ENCODE peak calls at places on chromosome 9, in six cellular contexts. H, S, V, X, J and Z are unnamed samples.

GRCh38 chr9:92064711-92065110 is 50.5 kb downstream of the SPTLC1 start:
- DNase-seq in H (no peak), S (peak; percentile 73), V (peak; percentile 25), X (no peak), J (no peak), Z (no peak)

GRCh38 chr9:18905883-18906649 is 126.9 kb downstream of the SAXO1 start:
- DNase-seq in H (no peak), S (peak; percentile 10), V (no peak), X (no peak), J (no peak), Z (no peak)

GRCh38 chr9:98881356-98881755 is 62.4 kb upstream of the COL15A1 start:
- DNase-seq in H (no peak), S (no peak), V (no peak), X (no peak), J (no peak), Z (no peak)

GRCh38 chr9:121734465-121734864 is 83.0 kb downstream of the DAB2IP start:
- DNase-seq in H (no peak), S (peak; percentile 63), V (no peak), X (no peak), J (no peak), Z (no peak)

GRCh38 chr9:520315-520714 is 305.6 kb downstream of the DOCK8 start:
- DNase-seq in H (no peak), S (no peak), V (no peak), X (no peak), J (no peak), Z (no peak)

GRCh38 chr9:137069508-137070071 is 767 bp downstream of the SAPCD2 start:
- DNase-seq in H (no peak), S (no peak), V (no peak), X (no peak), J (no peak), Z (no peak)

GRCh38 chr9:122053546-122053945 is 39.6 kb downstream of the TTLL11 start:
- DNase-seq in H (no peak), S (no peak), V (no peak), X (no peak), J (no peak), Z (no peak)

GRCh38 chr9:121885345-121885901 is 207.7 kb downstream of the TTLL11 start:
- DNase-seq in H (no peak), S (peak; percentile 86), V (peak; percentile 78), X (no peak), J (no peak), Z (no peak)

GRCh38 chr9:72932669-72933068 is 20.2 kb downstream of the ALDH1A1 start:
- DNase-seq in H (no peak), S (no peak), V (peak; percentile 44), X (no peak), J (no peak), Z (no peak)

DNA sequence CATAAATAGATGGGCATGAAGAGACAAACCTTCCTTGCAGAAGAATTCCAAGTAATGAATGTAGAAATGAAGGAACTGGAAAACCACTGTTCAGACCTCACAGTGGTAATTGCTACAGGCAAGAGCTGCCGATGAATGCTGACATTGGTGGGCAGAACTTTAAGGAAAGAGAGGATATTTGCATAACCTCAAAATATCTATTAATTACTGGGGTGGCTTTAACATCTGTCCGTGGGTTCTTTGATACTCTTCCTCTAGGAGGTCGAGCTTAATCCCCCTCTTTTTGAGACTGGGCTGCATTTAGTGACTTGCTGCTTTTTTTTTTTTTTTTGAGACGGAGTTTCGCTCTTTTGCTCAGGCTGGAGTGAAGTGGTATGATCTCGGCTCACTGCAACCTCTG is 34.7 kb downstream of the LAMC3 start:
- DNase-seq in H (no peak), S (no peak), V (no peak), X (no peak), J (no peak), Z (no peak)
- H2BK120ac ChIP-seq in H (no peak overlapping the region), S (no peak overlapping the region), V (no peak overlapping the region), X (no peak overlapping the region), J (no peak overlapping the region), Z (no peak overlapping the region)

DNA sequence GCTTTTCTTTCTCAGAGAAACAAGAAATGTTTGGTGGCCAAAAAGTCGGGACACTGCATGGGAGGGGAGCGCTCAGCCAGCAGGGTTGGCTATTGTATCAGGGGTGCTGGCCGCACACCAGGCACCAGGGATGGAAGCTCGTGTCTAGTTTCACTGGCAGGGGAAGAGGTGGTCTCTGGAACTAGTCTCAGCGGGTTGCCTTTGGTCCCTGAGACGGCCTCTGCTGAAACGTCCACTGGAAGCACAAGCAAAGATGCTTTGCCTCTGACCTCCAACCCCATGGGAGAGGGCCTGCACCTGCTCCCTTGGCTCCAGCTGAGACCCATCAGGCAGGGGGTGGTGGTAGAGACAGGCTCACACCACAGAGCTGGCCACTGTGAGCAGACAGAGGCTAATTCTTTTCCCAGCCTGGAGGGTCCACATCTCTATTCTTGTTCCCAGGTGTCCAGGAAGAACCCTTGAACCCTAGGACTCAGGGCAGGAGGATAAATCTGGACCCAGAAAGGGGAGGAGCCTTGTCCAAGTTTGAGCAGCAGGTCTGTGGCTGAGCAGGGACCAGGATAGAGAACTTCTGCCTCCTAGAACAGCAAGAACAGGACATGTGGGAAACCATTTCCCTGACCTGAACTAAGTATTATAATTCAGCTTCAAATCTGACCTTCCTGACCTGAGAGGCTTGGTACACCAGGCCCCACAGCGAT is 102.6 kb downstream of the RGS3 start:
- DNase-seq in H (no peak), S (no peak), V (no peak), X (no peak), J (no peak), Z (no peak)
- H2BK15ac ChIP-seq in H (no peak overlapping the region), S (peak overlapping the region; percentile 86), V (no peak overlapping the region), X (peak overlapping the region; percentile 75), J (no peak overlapping the region), Z (no peak overlapping the region)

DNA sequence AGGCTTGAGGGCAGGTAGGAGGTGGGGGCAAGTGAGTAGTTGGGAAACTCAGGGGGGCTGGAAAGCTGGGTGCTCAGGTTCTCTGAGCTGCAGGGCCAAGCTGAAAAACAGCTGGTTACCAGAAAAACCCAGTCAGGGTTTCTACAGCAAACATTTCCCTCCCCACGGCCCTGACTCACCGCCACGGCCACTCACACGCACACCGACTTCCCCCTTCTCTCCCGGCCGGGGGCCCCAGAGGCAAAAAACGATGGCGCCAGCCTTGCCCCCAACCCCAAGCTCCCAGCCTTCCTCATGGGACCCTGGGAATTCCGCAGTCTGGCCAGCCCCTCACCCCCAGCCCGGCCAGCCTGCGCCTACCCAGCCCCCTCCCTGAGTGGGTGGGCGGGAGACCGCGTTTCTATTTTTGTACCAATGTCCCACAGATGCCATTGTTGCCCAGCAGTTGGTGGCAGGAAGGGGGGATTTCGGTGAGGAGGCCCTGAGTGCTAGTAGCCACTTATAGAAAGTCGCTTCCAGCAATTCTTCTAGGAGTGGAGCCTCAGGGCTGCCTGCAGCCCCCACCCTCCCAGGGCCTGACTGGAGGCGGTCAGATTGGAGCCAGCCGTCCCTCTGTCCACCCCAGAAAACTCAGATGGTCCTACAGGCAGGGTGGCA is 18.4 kb downstream of the ENG start:
- DNase-seq in H (no peak), S (peak; percentile 81), V (peak; percentile 95), X (no peak), J (no peak), Z (no peak)
- H2BK120ac ChIP-seq in H (no peak overlapping the region), S (peak overlapping the region; percentile 96), V (peak overlapping the region; percentile 99), X (no peak overlapping the region), J (no peak overlapping the region), Z (no peak overlapping the region)

GRCh38 chr9:111904889-111905288 is 8.3 kb downstream of the UGCG start:
- DNase-seq in H (no peak), S (no peak), V (no peak), X (no peak), J (no peak), Z (no peak)
- H2BK15ac ChIP-seq in H (no peak overlapping the region), S (no peak overlapping the region), V (no peak overlapping the region), X (no peak overlapping the region), J (no peak overlapping the region), Z (no peak overlapping the region)

DNA sequence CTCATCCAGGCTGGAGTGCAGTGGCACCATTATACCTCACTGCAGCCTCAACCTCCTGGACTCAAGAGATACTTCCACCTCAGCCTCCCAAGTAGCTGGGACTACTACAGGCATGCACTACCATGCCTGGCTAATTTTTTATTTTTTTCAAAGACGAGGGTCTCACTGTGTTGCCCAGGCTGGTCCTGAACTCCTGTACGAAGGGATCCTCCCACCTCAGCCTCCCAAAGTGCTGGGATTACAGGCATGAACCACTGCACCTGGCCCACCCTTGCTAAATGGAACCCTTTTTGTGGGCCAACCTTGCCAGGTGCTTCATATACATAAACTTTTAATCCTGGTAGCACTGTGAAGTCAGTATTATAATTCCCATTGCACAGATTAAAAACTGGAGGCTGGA is 1.0 kb downstream of the GRHPR start:
- DNase-seq in H (no peak), S (no peak), V (no peak), X (no peak), J (no peak), Z (no peak)
- H2BK120ac ChIP-seq in H (no peak overlapping the region), S (no peak overlapping the region), V (no peak overlapping the region), X (no peak overlapping the region), J (no peak overlapping the region), Z (no peak overlapping the region)

GRCh38 chr9:14616188-14616982 is 76.8 kb downstream of the ZDHHC21 start:
- DNase-seq in H (no peak), S (peak; percentile 73), V (peak; percentile 66), X (no peak), J (peak; percentile 4), Z (peak; percentile 59)
- H2BK15ac ChIP-seq in H (no peak overlapping the region), S (no peak overlapping the region), V (no peak overlapping the region), X (no peak overlapping the region), J (no peak overlapping the region), Z (no peak overlapping the region)

DNA sequence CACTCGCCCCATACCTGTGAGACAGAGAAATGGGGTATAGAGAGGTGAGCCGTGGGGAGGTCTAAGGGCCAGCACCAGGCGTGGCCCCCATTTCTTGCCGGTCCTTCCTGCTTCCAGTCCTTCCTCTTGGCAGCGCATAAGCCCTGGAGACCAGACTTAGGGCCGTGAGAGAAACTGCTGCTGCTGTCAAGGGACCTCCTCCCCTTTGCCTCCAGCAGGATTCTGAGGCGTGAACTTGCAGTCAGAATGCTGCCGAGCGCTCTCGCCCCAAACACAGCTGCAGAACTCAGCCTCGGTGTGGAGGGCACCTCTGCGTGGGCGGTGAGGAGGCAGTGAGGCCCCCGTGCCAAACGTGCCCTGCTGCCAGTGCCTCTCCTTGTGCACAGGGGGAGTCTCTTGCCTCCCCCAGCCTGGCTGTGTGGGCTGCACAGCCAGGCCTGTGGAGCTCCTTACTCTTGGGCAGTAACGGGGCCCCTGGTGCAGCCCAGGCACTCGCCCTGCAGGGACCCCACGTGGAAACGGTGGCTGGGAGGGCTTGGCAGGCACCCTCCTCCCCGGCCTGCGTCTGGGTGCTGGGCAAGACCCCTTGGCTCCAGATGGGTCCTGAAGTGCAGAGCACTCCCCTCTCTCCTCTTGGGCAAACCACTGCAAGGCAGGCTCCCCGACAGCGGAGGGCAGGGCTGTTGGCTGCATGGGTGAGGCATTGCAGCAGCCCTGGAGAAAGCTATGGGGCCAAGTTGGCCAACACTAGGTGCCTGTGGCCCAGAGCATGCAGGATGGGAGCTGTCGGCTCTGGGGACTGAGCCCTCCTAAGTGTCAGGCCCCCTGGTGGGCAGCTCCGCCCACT is 85.4 kb downstream of the RXRA start:
- DNase-seq in H (no peak), S (no peak), V (no peak), X (no peak), J (no peak), Z (peak; percentile 56)
- H2BK120ac ChIP-seq in H (no peak overlapping the region), S (no peak overlapping the region), V (no peak overlapping the region), X (no peak overlapping the region), J (no peak overlapping the region), Z (no peak overlapping the region)

GRCh38 chr9:22617156-22617555 is 170.5 kb downstream of the DMRTA1 start:
- DNase-seq in H (no peak), S (no peak), V (no peak), X (no peak), J (no peak), Z (no peak)

GRCh38 chr9:22623236-22623635 is 176.6 kb downstream of the DMRTA1 start:
- DNase-seq in H (no peak), S (no peak), V (no peak), X (no peak), J (peak; percentile 6), Z (no peak)

GRCh38 chr9:22625540-22625939 is 178.9 kb downstream of the DMRTA1 start:
- DNase-seq in H (no peak), S (no peak), V (no peak), X (no peak), J (no peak), Z (no peak)

GRCh38 chr9:22622823-22623222 is 176.2 kb downstream of the DMRTA1 start:
- DNase-seq in H (no peak), S (peak; percentile 0), V (no peak), X (no peak), J (no peak), Z (no peak)
- H2BK15ac ChIP-seq in H (no peak overlapping the region), S (no peak overlapping the region), V (no peak overlapping the region), X (no peak overlapping the region), J (no peak overlapping the region), Z (no peak overlapping the region)